ENCODE peak calls at places on chromosome 15, in four cellular contexts. One of them, this sample, is unnamed.

GRCh38 chr15:29687939-29688884 is 134.1 kb downstream of the TJP1 start:
- DNase-seq in RWPE2: peak
- DNase-seq in tibial nerve: no peak
- DNase-seq in brain microvascular endothelial cell: no peak
- DNase-seq in this sample: no peak

GRCh38 chr15:85687329-85687728 is 107.4 kb downstream of the KLHL25 start:
- DNase-seq in RWPE2: no peak
- DNase-seq in brain microvascular endothelial cell: no peak
- DNase-seq in tibial nerve: no peak
- DNase-seq in this sample: no peak

GRCh38 chr15:27601239-27601942 is 497.7 kb downstream of the OCA2 start:
- DNase-seq in RWPE2: no peak
- DNase-seq in brain microvascular endothelial cell: no peak
- DNase-seq in tibial nerve: no peak
- DNase-seq in this sample: peak

GRCh38 chr15:90862487-90862886 is 5.9 kb upstream of the FURIN start:
- DNase-seq in RWPE2: no peak
- DNase-seq in brain microvascular endothelial cell: no peak
- DNase-seq in tibial nerve: no peak
- DNase-seq in this sample: no peak

GRCh38 chr15:55742498-55742926 is 440 bp downstream of the PRTG start:
- DNase-seq in tibial nerve: no peak
- DNase-seq in RWPE2: peak
- DNase-seq in brain microvascular endothelial cell: peak
- DNase-seq in this sample: no peak

GRCh38 chr15:92839696-92840095 is 60.4 kb upstream of the CHD2 start:
- DNase-seq in RWPE2: no peak
- DNase-seq in tibial nerve: no peak
- DNase-seq in brain microvascular endothelial cell: no peak
- DNase-seq in this sample: no peak

GRCh38 chr15:55774113-55774970 is 31.4 kb upstream of the PRTG start:
- DNase-seq in RWPE2: no peak
- DNase-seq in tibial nerve: peak
- DNase-seq in brain microvascular endothelial cell: peak
- DNase-seq in this sample: peak

GRCh38 chr15:46892621-46893160 is 824.6 kb upstream of the SEMA6D start:
- DNase-seq in tibial nerve: no peak
- DNase-seq in RWPE2: no peak
- DNase-seq in brain microvascular endothelial cell: no peak
- DNase-seq in this sample: no peak

GRCh38 chr15:59443341-59444081 is 5.5 kb downstream of the FAM81A start:
- DNase-seq in RWPE2: no peak
- DNase-seq in brain microvascular endothelial cell: no peak
- DNase-seq in tibial nerve: no peak
- DNase-seq in this sample: no peak

GRCh38 chr15:63860161-63860954 is 26.6 kb upstream of the HERC1 start:
- DNase-seq in RWPE2: no peak
- DNase-seq in brain microvascular endothelial cell: no peak
- DNase-seq in tibial nerve: no peak
- DNase-seq in this sample: no peak

GRCh38 chr15:52657338-52657737 is 21.9 kb downstream of the ATOSA start:
- DNase-seq in brain microvascular endothelial cell: peak
- DNase-seq in tibial nerve: no peak
- DNase-seq in RWPE2: no peak
- DNase-seq in this sample: no peak

GRCh38 chr15:70318996-70319465 is 221.3 kb upstream of the TLE3 start:
- DNase-seq in tibial nerve: no peak
- DNase-seq in RWPE2: no peak
- DNase-seq in brain microvascular endothelial cell: peak
- DNase-seq in this sample: no peak

GRCh38 chr15:92656089-92656488 is 514 bp upstream of the FAM174B start:
- DNase-seq in brain microvascular endothelial cell: no peak
- DNase-seq in tibial nerve: no peak
- DNase-seq in RWPE2: no peak
- DNase-seq in this sample: no peak

GRCh38 chr15:67680645-67681044 is 138.1 kb downstream of the MAP2K5 start:
- DNase-seq in tibial nerve: no peak
- DNase-seq in brain microvascular endothelial cell: no peak
- DNase-seq in RWPE2: no peak
- DNase-seq in this sample: no peak

GRCh38 chr15:71598741-71599140 is 211.6 kb upstream of the NR2E3 start:
- DNase-seq in RWPE2: no peak
- DNase-seq in brain microvascular endothelial cell: no peak
- DNase-seq in tibial nerve: no peak
- DNase-seq in this sample: no peak
- H3K27ac ChIP-seq in RWPE2: no peak
- H3K27ac ChIP-seq in brain microvascular endothelial cell: no peak
- H3K27ac ChIP-seq in tibial nerve: peak
- H3K27ac ChIP-seq in this sample: no peak

GRCh38 chr15:89370120-89371077 is 35.8 kb upstream of the POLG start:
- DNase-seq in RWPE2: no peak
- DNase-seq in brain microvascular endothelial cell: no peak
- DNase-seq in tibial nerve: no peak
- DNase-seq in this sample: no peak
- H3K27ac ChIP-seq in RWPE2: no peak
- H3K27ac ChIP-seq in brain microvascular endothelial cell: no peak
- H3K27ac ChIP-seq in tibial nerve: no peak
- H3K27ac ChIP-seq in this sample: no peak

GRCh38 chr15:31342381-31342780 is 15.7 kb downstream of the KLF13 start:
- DNase-seq in tibial nerve: no peak
- DNase-seq in brain microvascular endothelial cell: no peak
- DNase-seq in RWPE2: no peak
- DNase-seq in this sample: no peak
- H3K27ac ChIP-seq in tibial nerve: peak
- H3K27ac ChIP-seq in brain microvascular endothelial cell: no peak
- H3K27ac ChIP-seq in RWPE2: no peak
- H3K27ac ChIP-seq in this sample: peak

DNA sequence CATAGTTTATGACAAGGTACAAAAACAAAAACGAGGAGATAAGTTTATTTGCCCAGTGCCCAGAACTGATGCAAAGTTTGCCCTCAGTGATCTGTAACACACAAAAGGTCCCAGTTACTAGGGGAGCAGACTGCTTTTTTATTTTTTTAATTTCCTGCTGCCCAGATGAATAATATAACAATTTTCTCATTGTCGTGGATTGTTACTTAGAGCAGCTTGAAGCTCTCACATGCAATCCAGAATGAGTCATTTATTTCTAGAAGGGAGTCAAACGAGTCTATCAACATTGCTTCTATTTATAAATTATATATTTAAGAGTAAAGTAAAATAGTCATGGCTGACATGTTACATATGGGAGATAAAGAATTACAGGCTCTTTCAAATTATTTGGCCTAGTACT is 41.3 kb downstream of the MEIS2 start:
- DNase-seq in tibial nerve: no peak
- DNase-seq in RWPE2: no peak
- DNase-seq in brain microvascular endothelial cell: peak
- DNase-seq in this sample: no peak
- H3K27ac ChIP-seq in tibial nerve: no peak
- H3K27ac ChIP-seq in RWPE2: no peak
- H3K27ac ChIP-seq in brain microvascular endothelial cell: peak
- H3K27ac ChIP-seq in this sample: no peak

GRCh38 chr15:98715401-98715800 is 67.1 kb downstream of the IGF1R start:
- DNase-seq in RWPE2: no peak
- DNase-seq in brain microvascular endothelial cell: no peak
- DNase-seq in tibial nerve: no peak
- DNase-seq in this sample: no peak
- H3K27ac ChIP-seq in RWPE2: no peak
- H3K27ac ChIP-seq in brain microvascular endothelial cell: no peak
- H3K27ac ChIP-seq in tibial nerve: peak
- H3K27ac ChIP-seq in this sample: no peak

GRCh38 chr15:40094156-40094555 is 14.5 kb downstream of the BMF start:
- DNase-seq in RWPE2: no peak
- DNase-seq in brain microvascular endothelial cell: no peak
- DNase-seq in tibial nerve: no peak
- DNase-seq in this sample: no peak
- H3K27ac ChIP-seq in RWPE2: no peak
- H3K27ac ChIP-seq in brain microvascular endothelial cell: no peak
- H3K27ac ChIP-seq in tibial nerve: peak
- H3K27ac ChIP-seq in this sample: no peak